ENCODE peak calls at places on chromosomes 2 and 18, in four cellular contexts. F, T, Y and Z are unnamed samples.

GRCh38 chr2:215060851-215061541 is 77.4 kb downstream of the ABCA12 start:
- DNase-seq in Y (no peak), T (no peak), F (no peak), Z (no peak)

GRCh38 chr2:46162329-46162870 is 134.8 kb upstream of the EPAS1 start:
- DNase-seq in Y (no peak), F (no peak), T (no peak), Z (no peak)

GRCh38 chr2:170222298-170222697 is 44.4 kb downstream of the MYO3B start:
- DNase-seq in F (no peak), Y (no peak), T (no peak), Z (peak)

GRCh38 chr18:46152808-46153617 is 48.8 kb downstream of the HAUS1 start:
- DNase-seq in T (peak), F (no peak), Y (peak), Z (no peak)

GRCh38 chr2:107380912-107381311 is 445.8 kb upstream of the RGPD4 start:
- DNase-seq in T (no peak), F (no peak), Y (no peak), Z (no peak)

GRCh38 chr2:237944302-237944701 is 22.5 kb upstream of the UBE2F start:
- DNase-seq in T (no peak), F (no peak), Y (no peak), Z (no peak)

GRCh38 chr2:169977510-169977909 is 150.3 kb downstream of the UBR3 start:
- DNase-seq in F (no peak), T (no peak), Y (no peak), Z (no peak)

GRCh38 chr2:152367547-152368250 is 32.7 kb downstream of the FMNL2 start:
- DNase-seq in T (no peak), Y (no peak), F (no peak), Z (no peak)

GRCh38 chr2:28751956-28752607 is 452 bp downstream of the PPP1CB start:
- DNase-seq in F (no peak), T (peak), Y (peak), Z (peak)

GRCh38 chr2:168793596-168793995 is 8.8 kb upstream of the NOSTRIN start:
- DNase-seq in F (no peak), Y (no peak), T (no peak), Z (no peak)

GRCh38 chr2:26901326-26902183 is 53.6 kb downstream of the DPYSL5 start:
- DNase-seq in T (peak), Y (no peak), F (no peak), Z (no peak)

GRCh38 chr2:46569766-46570165 is 90.4 kb downstream of the TMEM247 start:
- DNase-seq in F (no peak), Y (no peak), T (no peak), Z (no peak)

GRCh38 chr2:202251494-202251893 is 13.1 kb upstream of the SUMO1 start:
- DNase-seq in T (no peak), Y (no peak), F (no peak), Z (no peak)

GRCh38 chr18:12703714-12704113 is 872 bp downstream of the PSMG2 start:
- DNase-seq in T (no peak), Y (no peak), F (no peak), Z (peak)

GRCh38 chr2:128868686-128869551 is 550.3 kb upstream of the HS6ST1 start:
- DNase-seq in F (no peak), Y (no peak), T (no peak), Z (no peak)

GRCh38 chr2:201678442-201678841 is 20.0 kb downstream of the MPP4 start:
- DNase-seq in F (no peak), T (no peak), Y (no peak), Z (no peak)

DNA sequence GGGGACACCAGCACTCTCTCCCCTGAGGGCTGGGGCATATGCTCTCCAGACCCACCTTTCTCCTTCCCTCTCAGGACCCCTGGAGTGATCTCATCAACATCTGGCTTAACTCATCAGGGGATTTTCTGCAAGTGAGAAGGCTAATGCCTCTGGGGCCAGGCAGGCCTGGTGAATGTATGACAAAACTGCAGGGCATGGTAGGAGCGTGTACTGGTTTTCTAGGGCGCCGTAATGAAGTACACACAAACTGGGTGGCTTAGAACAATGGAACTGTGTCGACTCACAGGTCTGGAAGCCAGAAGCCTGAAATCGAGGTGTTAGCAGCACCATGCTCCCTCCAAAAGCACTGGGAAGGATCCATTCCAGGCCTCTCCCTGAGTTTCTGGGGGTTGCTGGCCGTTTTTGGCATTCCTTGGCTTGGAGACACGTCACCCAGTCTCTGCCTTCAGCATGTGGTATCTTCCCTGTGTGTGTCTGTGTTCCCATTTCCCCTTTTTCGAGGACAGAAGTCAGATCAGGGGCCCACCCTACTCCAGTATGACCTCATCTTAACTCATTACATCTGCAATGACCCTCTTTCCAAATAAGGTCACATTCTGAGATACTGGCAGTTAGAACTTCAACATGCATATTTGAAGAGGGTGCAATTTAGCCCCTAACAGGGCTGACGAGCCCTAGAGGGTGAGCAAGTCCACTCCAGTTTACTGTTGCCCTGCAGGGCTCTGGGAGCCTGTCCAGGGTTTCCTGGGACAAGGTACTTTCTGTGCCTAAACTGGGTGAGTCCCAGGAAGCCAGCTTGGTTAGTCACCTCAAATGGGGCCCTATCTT is 45.5 kb upstream of the CAB39 start:
- DNase-seq in Y (no peak), T (no peak), F (no peak), Z (no peak)
- TF ChIP-seq SP1 in Y (peak), T (no peak), F (no peak), Z (no peak)

DNA sequence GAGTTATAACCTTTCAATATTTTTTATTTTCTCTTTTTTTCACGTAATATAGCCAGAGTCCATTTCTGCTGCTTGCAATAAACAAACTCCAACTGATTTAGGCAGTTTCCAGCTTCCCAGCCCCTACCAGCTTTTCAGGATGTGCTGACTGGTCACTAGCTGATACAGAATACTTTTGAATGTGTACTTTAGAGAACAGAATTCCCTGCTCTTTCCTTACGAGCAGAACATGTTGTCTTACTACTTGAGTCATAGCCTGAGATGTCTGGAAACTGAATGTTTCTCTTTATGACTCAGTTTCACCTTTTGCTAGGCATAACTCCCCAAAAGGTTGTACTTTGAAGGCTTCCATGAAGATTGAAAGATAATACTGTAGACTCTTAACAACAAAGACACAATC is 44.5 kb upstream of the KCNE4 start:
- DNase-seq in Y (no peak), F (no peak), T (no peak), Z (no peak)
- TF ChIP-seq ELF4 in Y (no peak), F (no peak), T (no peak), Z (no peak)

GRCh38 chr2:6538607-6539006 is 327.1 kb downstream of the CMPK2 start:
- DNase-seq in T (no peak), F (no peak), Y (no peak), Z (no peak)
- TF ChIP-seq SP1 in T (no peak), F (no peak), Y (no peak), Z (no peak)

GRCh38 chr2:105308785-105309540 is 20.6 kb downstream of the TGFBRAP1 start:
- DNase-seq in F (no peak), Y (no peak), T (no peak), Z (no peak)
- TF ChIP-seq ELF4 in F (no peak), Y (no peak), T (no peak), Z (no peak)

DNA sequence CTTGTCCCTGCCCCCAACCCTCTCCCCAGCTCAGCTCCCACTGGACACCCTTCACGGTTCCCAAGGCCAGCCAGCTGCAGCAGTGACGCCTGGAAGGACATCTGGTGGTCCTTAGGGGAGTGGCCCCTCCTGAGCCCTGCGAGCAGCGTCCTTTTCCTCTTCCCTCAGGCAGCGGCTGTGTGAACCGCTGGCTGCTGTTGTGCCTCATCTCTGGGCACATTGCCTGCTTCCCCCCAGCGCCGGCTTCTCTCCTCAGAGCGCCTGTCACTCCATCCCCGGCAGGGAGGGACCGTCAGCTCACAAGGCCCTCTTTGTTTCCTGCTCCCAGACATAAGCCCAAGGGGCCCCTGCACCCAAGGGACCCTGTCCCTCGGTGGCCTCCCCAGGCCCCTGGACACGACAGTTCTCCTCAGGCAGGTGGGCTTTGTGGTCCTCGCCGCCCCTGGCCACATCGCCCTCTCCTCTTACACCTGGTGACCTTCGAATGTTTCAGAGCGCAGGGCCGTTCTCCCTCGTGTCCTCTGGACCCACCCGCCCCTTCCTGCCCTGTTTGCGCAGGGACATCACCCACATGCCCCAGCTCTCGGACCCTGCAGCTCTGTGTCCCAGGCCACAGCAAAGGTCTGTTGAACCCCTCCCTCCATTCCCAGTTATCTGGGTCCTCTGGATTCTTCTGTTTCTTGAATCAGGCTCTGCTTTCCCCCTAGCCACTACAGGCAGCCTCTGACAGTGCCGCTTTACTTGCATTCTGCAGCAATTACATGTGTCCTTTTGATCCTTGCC is 35.8 kb downstream of the ANO7 start:
- DNase-seq in Y (no peak), F (peak), T (no peak), Z (no peak)
- TF ChIP-seq SP1 in Y (no peak), F (no peak), T (no peak), Z (no peak)

GRCh38 chr2:72118386-72118785 is 29.3 kb downstream of the CYP26B1 start:
- DNase-seq in F (no peak), T (no peak), Y (no peak), Z (no peak)
- TF ChIP-seq ELF4 in F (no peak), T (no peak), Y (no peak), Z (no peak)